ENCODE peak calls at places on chromosome 14, in seven cellular contexts. G, H, X, Z, I, N and D are unnamed samples.
A peak's percentile ranks its signal among the peaks of the same experiment; 100 is the strongest.

GRCh38 chr14:64880382-64881121 is 845 bp upstream of the SPTB start:
- DNase-seq in G (peak; percentile 37), H (no peak), X (peak; percentile 13), Z (peak; percentile 40), I (no peak), N (no peak), D (peak; percentile 28)

GRCh38 chr14:101705733-101706508 is 55.6 kb upstream of the PPP2R5C start:
- DNase-seq in G (no peak), H (no peak), X (peak; percentile 36), Z (no peak), I (no peak), N (peak; percentile 47), D (peak; percentile 57)

GRCh38 chr14:51004352-51004800 is 60.1 kb upstream of the PYGL start:
- DNase-seq in G (no peak), H (no peak), X (no peak), Z (peak; percentile 73), I (no peak), N (no peak), D (no peak)

GRCh38 chr14:79749051-79749450 is 462.3 kb downstream of the DIO2 start:
- DNase-seq in G (no peak), H (no peak), X (no peak), Z (no peak), I (no peak), N (no peak), D (no peak)

GRCh38 chr14:68702578-68702977 is 90.3 kb downstream of the ZFP36L1 start:
- DNase-seq in G (no peak), H (no peak), X (no peak), Z (no peak), I (no peak), N (no peak), D (no peak)

GRCh38 chr14:98227000-98227726 is 1044.8 kb downstream of the BCL11B start:
- DNase-seq in G (peak; percentile 46), H (no peak), X (no peak), Z (no peak), I (no peak), N (no peak), D (peak; percentile 28)

GRCh38 chr14:92649934-92650545 is 98.4 kb downstream of the LGMN start:
- DNase-seq in G (no peak), H (no peak), X (no peak), Z (no peak), I (peak; percentile 87), N (peak; percentile 97), D (peak; percentile 74)

GRCh38 chr14:38203929-38204716 is 3.6 kb upstream of the SSTR1 start:
- DNase-seq in G (no peak), H (no peak), X (no peak), Z (no peak), I (no peak), N (no peak), D (no peak)

GRCh38 chr14:33643782-33644181 is 307.1 kb downstream of the EGLN3 start:
- DNase-seq in G (no peak), H (no peak), X (no peak), Z (no peak), I (no peak), N (no peak), D (no peak)

GRCh38 chr14:52351561-52352491 is 37.7 kb downstream of the PTGER2 start:
- DNase-seq in G (no peak), H (no peak), X (no peak), Z (peak; percentile 75), I (no peak), N (peak; percentile 71), D (no peak)